ENCODE peak calls at places on chromosomes 7 and 10, in four cellular contexts. One of them, this sample, is unnamed.

GRCh38 chr7:73865738-73866445 is 4.9 kb downstream of the TMEM270 start:
- DNase-seq in stomach: peak
- DNase-seq in NB4: peak
- DNase-seq in transverse colon: peak
- DNase-seq in this sample: peak

GRCh38 chr7:141039366-141039765 is 24.6 kb upstream of the MRPS33 start:
- DNase-seq in stomach: no peak
- DNase-seq in NB4: no peak
- DNase-seq in transverse colon: no peak
- DNase-seq in this sample: no peak

GRCh38 chr7:25636871-25637283 is 408.6 kb upstream of the NPVF start:
- DNase-seq in stomach: no peak
- DNase-seq in NB4: no peak
- DNase-seq in transverse colon: no peak
- DNase-seq in this sample: no peak

GRCh38 chr7:82376739-82377138 is 66.8 kb downstream of the CACNA2D1 start:
- DNase-seq in stomach: no peak
- DNase-seq in NB4: no peak
- DNase-seq in transverse colon: no peak
- DNase-seq in this sample: no peak

GRCh38 chr7:139034336-139034735 is 1.5 kb downstream of the ZC3HAV1L start:
- DNase-seq in stomach: no peak
- DNase-seq in NB4: peak
- DNase-seq in transverse colon: no peak
- DNase-seq in this sample: no peak

GRCh38 chr7:132893560-132893959 is 188.3 kb downstream of the CHCHD3 start:
- DNase-seq in stomach: no peak
- DNase-seq in NB4: no peak
- DNase-seq in transverse colon: no peak
- DNase-seq in this sample: no peak

GRCh38 chr10:77318739-77319138 is 318.9 kb downstream of the KCNMA1 start:
- DNase-seq in stomach: no peak
- DNase-seq in NB4: no peak
- DNase-seq in transverse colon: no peak
- DNase-seq in this sample: no peak

GRCh38 chr7:157785021-157785441 is 448.2 kb downstream of the DNAJB6 start:
- DNase-seq in stomach: no peak
- DNase-seq in NB4: no peak
- DNase-seq in transverse colon: no peak
- DNase-seq in this sample: no peak

GRCh38 chr7:68216046-68216445 is 1219.4 kb downstream of the TYW1 start:
- DNase-seq in stomach: no peak
- DNase-seq in NB4: no peak
- DNase-seq in transverse colon: no peak
- DNase-seq in this sample: no peak

GRCh38 chr7:47866120-47866519 is 82.1 kb downstream of the PKD1L1 start:
- DNase-seq in stomach: no peak
- DNase-seq in NB4: no peak
- DNase-seq in transverse colon: no peak
- DNase-seq in this sample: no peak

GRCh38 chr10:88178758-88179157 is 315.3 kb downstream of the PTEN start:
- DNase-seq in stomach: no peak
- DNase-seq in NB4: no peak
- DNase-seq in transverse colon: no peak
- DNase-seq in this sample: no peak

DNA sequence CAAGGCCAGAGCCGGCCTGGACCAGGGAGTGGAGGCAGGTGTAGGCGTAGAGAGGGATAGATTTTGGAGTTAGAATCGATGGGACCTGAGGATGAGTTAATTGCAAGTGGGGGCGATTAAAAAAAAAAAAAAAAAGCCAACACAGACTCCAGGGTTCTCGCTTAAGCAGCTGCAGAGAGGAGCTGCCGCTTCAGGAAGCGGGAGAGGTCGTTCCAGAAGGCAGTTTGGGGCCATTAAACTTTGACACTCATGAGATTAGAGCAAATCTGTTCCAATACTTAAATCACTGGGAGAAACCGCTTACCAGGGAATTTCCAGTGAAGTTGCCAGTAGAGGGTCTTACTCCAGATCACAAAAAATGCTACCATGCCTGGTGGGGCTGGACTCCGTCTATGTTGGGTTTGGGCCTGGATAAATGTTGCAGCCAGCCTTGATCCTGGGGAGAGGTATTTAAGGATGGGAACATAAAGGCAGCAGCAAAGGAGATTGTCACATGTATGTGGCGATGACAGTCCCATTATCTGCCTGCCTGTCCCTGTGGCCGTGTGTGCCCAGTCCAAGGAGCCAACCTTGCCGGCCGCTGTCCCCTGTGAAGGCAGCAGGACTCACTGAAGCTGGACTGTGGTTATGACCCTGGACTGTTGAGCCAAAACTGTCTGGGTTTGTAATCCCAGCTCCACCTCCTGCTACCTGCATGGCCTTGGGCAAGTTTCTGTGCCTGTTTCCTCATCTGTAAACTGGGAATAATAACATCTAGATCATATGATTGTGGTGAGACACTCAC is 23.9 kb upstream of the GRID1 start:
- DNase-seq in stomach: no peak
- DNase-seq in NB4: no peak
- DNase-seq in transverse colon: no peak
- DNase-seq in this sample: no peak
- TF ChIP-seq POLR2A in stomach: no peak
- TF ChIP-seq POLR2A in NB4: no peak
- TF ChIP-seq POLR2A in transverse colon: no peak
- TF ChIP-seq POLR2A in this sample: no peak

DNA sequence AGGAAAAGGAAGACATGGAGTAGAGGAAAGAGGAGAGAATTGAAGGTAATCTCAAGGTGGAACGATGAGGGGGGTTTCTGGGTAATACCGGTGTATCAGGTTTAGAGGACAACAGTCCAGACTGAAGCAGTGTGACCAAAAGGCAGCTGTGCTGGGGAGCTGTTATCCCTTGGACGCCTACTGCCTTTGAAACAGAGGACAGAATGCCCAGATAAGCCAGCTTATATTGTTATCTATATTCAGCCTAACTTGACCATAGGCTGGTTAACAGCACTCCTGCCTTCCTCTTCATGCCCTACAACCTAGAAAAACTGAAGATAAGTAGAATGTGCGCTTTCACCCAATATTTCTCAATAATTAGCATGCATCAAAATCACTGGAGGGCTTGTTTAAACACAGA is 44.8 kb downstream of the IL6 start:
- DNase-seq in stomach: no peak
- DNase-seq in NB4: no peak
- DNase-seq in transverse colon: no peak
- DNase-seq in this sample: peak
- TF ChIP-seq POLR2A in stomach: no peak
- TF ChIP-seq POLR2A in NB4: no peak
- TF ChIP-seq POLR2A in transverse colon: no peak
- TF ChIP-seq POLR2A in this sample: no peak

GRCh38 chr7:39832519-39833085 is 117.5 kb upstream of the CDK13 start:
- DNase-seq in stomach: no peak
- DNase-seq in NB4: no peak
- DNase-seq in transverse colon: no peak
- DNase-seq in this sample: no peak
- TF ChIP-seq POLR2A in stomach: no peak
- TF ChIP-seq POLR2A in NB4: no peak
- TF ChIP-seq POLR2A in transverse colon: no peak
- TF ChIP-seq POLR2A in this sample: no peak

GRCh38 chr7:45106820-45107219 is 4.7 kb downstream of the TBRG4 start:
- DNase-seq in stomach: no peak
- DNase-seq in NB4: no peak
- DNase-seq in transverse colon: no peak
- DNase-seq in this sample: no peak
- TF ChIP-seq POLR2A in stomach: no peak
- TF ChIP-seq POLR2A in NB4: no peak
- TF ChIP-seq POLR2A in transverse colon: no peak
- TF ChIP-seq POLR2A in this sample: no peak

GRCh38 chr7:121003986-121004685 is 15.6 kb downstream of the CPED1 start:
- DNase-seq in stomach: no peak
- DNase-seq in NB4: no peak
- DNase-seq in transverse colon: no peak
- DNase-seq in this sample: no peak
- TF ChIP-seq POLR2A in stomach: no peak
- TF ChIP-seq POLR2A in NB4: no peak
- TF ChIP-seq POLR2A in transverse colon: no peak
- TF ChIP-seq POLR2A in this sample: no peak

GRCh38 chr7:148962515-148962822 is 65.8 kb downstream of the PDIA4 start:
- DNase-seq in stomach: no peak
- DNase-seq in NB4: no peak
- DNase-seq in transverse colon: no peak
- DNase-seq in this sample: no peak

GRCh38 chr7:148964510-148965267 is 63.6 kb downstream of the PDIA4 start:
- DNase-seq in stomach: no peak
- DNase-seq in NB4: peak
- DNase-seq in transverse colon: no peak
- DNase-seq in this sample: peak

GRCh38 chr7:148963583-148964509 is 64.5 kb downstream of the PDIA4 start:
- DNase-seq in stomach: no peak
- DNase-seq in NB4: no peak
- DNase-seq in transverse colon: peak
- DNase-seq in this sample: peak

GRCh38 chr7:148959726-148960125 is 68.6 kb downstream of the PDIA4 start:
- DNase-seq in stomach: no peak
- DNase-seq in NB4: no peak
- DNase-seq in transverse colon: no peak
- DNase-seq in this sample: no peak

GRCh38 chr7:148962823-148963582 is 65.3 kb downstream of the PDIA4 start:
- DNase-seq in stomach: peak
- DNase-seq in NB4: peak
- DNase-seq in transverse colon: peak
- DNase-seq in this sample: peak
- TF ChIP-seq POLR2A in stomach: no peak
- TF ChIP-seq POLR2A in NB4: no peak
- TF ChIP-seq POLR2A in transverse colon: no peak
- TF ChIP-seq POLR2A in this sample: no peak

DNA sequence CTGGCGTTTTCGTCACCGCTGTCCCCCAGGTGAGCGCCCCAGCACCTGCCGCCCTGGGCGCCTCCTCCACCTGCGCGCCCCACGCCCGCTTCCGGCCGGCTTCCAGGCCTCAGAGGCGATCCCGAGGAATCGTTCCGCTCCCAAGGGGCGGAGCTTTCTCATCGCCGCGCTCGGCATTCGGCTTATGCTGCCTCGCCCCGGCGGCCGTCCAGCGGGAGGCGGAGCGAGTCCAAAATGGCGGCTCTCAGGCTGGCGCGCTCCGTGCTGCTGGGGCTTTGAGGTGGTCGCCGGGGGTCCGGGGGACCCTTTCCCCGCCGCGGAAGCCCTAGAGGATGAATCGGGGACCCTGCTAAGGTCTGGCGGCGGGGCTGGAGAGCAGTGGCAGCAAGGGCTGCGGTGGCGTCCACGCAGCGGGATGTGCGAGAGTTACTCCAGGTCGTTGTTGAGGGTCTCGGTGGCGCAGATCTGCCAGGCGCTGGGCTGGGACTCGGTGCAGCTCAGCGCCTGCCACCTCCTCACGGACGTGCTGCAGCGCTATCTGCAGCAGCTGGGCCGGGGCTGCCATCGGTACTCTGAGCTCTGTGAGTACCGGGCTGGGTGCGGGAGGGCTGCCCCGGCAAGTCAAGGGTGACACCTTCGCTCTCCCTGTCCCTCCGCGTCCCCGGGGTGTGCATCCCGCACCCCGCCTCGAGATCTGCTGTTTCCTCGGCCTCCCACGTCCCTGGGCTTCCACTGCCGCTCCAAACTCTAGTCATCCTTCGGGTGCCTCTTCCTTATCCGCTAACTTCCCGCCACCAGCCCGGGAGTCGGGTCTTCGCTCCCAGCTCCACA is at the start of gene TAF3:
- DNase-seq in stomach: peak
- DNase-seq in NB4: peak
- DNase-seq in transverse colon: peak
- DNase-seq in this sample: peak
- TF ChIP-seq POLR2A in stomach: no peak
- TF ChIP-seq POLR2A in NB4: peak
- TF ChIP-seq POLR2A in transverse colon: peak
- TF ChIP-seq POLR2A in this sample: peak

GRCh38 chr10:102461187-102462054 is 10.1 kb upstream of the C10orf95 start:
- DNase-seq in stomach: peak
- DNase-seq in NB4: peak
- DNase-seq in transverse colon: peak
- DNase-seq in this sample: peak
- TF ChIP-seq POLR2A in stomach: no peak
- TF ChIP-seq POLR2A in NB4: no peak
- TF ChIP-seq POLR2A in transverse colon: peak
- TF ChIP-seq POLR2A in this sample: no peak

GRCh38 chr10:75205908-75206307 is 4.7 kb upstream of the VDAC2 start:
- DNase-seq in stomach: no peak
- DNase-seq in NB4: no peak
- DNase-seq in transverse colon: no peak
- DNase-seq in this sample: no peak

GRCh38 chr10:75203724-75204123 is 6.9 kb upstream of the VDAC2 start:
- DNase-seq in stomach: peak
- DNase-seq in NB4: no peak
- DNase-seq in transverse colon: no peak
- DNase-seq in this sample: no peak

GRCh38 chr10:75197906-75198305 is 12.7 kb upstream of the VDAC2 start:
- DNase-seq in stomach: no peak
- DNase-seq in NB4: no peak
- DNase-seq in transverse colon: no peak
- DNase-seq in this sample: no peak

GRCh38 chr10:75202321-75203096 is 8.1 kb upstream of the VDAC2 start:
- DNase-seq in stomach: peak
- DNase-seq in NB4: no peak
- DNase-seq in transverse colon: peak
- DNase-seq in this sample: peak

DNA sequence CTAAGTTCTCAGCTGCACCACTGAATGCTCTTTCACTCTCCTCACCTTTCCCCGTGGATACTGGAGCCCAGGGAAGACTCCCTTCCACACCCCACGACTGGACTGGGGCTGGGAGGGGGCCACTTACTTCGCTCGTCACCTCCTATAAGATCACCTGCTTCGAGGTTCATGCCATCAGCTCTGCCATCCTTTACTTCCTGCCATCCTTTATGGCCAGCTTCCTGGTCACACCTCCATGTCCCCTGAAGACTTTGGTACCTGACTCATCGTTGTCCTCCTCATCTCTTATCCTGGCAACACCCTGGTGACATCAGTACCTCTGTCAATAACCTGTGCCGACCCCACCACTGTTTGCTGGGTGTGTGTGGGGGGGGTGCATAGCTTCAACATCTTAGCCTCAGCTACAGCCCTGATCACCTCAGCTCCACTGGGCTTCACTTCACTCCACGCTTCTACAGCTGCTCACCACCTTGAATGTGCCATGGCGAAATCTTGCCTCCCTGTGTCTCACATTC is 8.7 kb upstream of the VDAC2 start:
- DNase-seq in stomach: peak
- DNase-seq in NB4: no peak
- DNase-seq in transverse colon: peak
- DNase-seq in this sample: peak
- TF ChIP-seq POLR2A in stomach: no peak
- TF ChIP-seq POLR2A in NB4: no peak
- TF ChIP-seq POLR2A in transverse colon: peak
- TF ChIP-seq POLR2A in this sample: no peak

This sample was measured in erythroblast.